ENCODE peak calls at places on chromosomes 4 and X, in eight cellular contexts. R is HFF-Myc; A is fibroblast of pulmonary artery; Y is WERI-Rb-1; Z is NB4; L is CD8-positive, alpha-beta T cell; G is HCT116; U is right lobe of liver. D is an unnamed sample.

GRCh38 chrX:112941209-112941788 is 100.7 kb upstream of the AMOT start:
- DNase-seq in G (no peak), R (no peak), A (no peak), U (no peak), L (no peak), Y (no peak), Z (no peak), D (no peak)

GRCh38 chr4:180827610-180828009 is 1415.6 kb upstream of the TENM3 start:
- DNase-seq in L (no peak), Z (no peak), U (no peak), G (no peak), A (peak), Y (no peak), R (no peak), D (peak)

GRCh38 chr4:110540606-110541440 is 64.9 kb downstream of the ENPEP start:
- DNase-seq in R (no peak), Y (no peak), G (no peak), A (peak), Z (no peak), L (no peak), U (no peak), D (peak)

GRCh38 chr4:141686929-141687328 is 50.5 kb downstream of the IL15 start:
- DNase-seq in G (peak), L (no peak), R (no peak), U (no peak), Z (no peak), Y (no peak), A (peak), D (peak)

GRCh38 chrX:48058621-48059295 is 12.7 kb downstream of the ZNF630 start:
- DNase-seq in Y (no peak), U (no peak), Z (no peak), A (no peak), R (no peak), G (no peak), L (no peak), D (no peak)

GRCh38 chr4:24476209-24476781 is 108.1 kb downstream of the DHX15 start:
- DNase-seq in Z (peak), L (no peak), A (peak), U (no peak), Y (no peak), R (no peak), G (no peak), D (peak)

GRCh38 chrX:151753313-151754041 is 18.9 kb downstream of the CNGA2 start:
- DNase-seq in U (peak), L (no peak), A (peak), Y (peak), Z (peak), G (peak), R (no peak), D (peak)

GRCh38 chr4:39166177-39166576 is 16.2 kb upstream of the WDR19 start:
- DNase-seq in Y (no peak), A (no peak), Z (no peak), G (no peak), L (no peak), U (no peak), R (no peak), D (no peak)

GRCh38 chr4:128635939-128636551 is 173.5 kb upstream of the JADE1 start:
- DNase-seq in U (no peak), R (no peak), Y (no peak), L (no peak), Z (no peak), G (no peak), A (peak), D (peak)

GRCh38 chrX:155949098-155949497 is 48.4 kb upstream of the IL9R start:
- DNase-seq in R (no peak), Z (no peak), Y (no peak), A (no peak), U (no peak), G (no peak), L (no peak), D (no peak)

GRCh38 chr4:98430708-98431403 is 169.7 kb downstream of the RAP1GDS1 start:
- DNase-seq in G (peak), L (no peak), Z (no peak), A (peak), R (peak), U (no peak), Y (no peak), D (peak)

GRCh38 chr4:123896446-123897071 is 500.0 kb downstream of the SPRY1 start:
- DNase-seq in L (no peak), Y (no peak), G (no peak), A (peak), U (no peak), R (no peak), Z (no peak), D (peak)

DNA sequence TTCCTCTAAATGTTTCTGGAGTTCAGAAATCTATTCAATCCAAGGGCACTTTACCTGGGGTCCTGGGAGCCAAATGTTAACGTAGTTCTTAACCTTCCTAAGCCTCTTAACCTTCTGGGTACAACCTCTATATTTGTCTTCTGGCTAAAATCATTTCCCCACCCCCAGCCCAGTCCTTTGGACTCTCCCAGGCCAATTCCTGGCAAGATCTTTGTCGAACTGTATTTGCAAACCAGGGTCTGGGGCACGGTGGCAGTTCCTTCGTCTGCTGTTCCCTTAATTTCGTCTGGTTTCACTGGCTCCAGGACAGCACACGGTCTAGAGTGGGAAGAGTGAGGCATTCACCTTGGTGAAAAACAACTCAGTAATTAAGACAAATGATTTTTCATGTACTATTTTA is 811 bp upstream of the SLC25A5 start:
- DNase-seq in U (no peak), Y (no peak), G (no peak), A (no peak), L (no peak), R (no peak), Z (no peak), D (no peak)
- H3K4me3 ChIP-seq in U (peak), Y (no peak), G (no peak), A (no peak), L (no peak), R (no peak), Z (no peak), D (no peak)

GRCh38 chrX:10326578-10326977 is 169.8 kb downstream of the CLCN4 start:
- DNase-seq in U (peak), L (no peak), Z (peak), A (peak), R (peak), G (peak), Y (peak), D (peak)
- TF ChIP-seq CTCF in U (peak), L (no peak), Z (no peak), A (peak), R (peak), G (peak), Y (peak), D (peak)

DNA sequence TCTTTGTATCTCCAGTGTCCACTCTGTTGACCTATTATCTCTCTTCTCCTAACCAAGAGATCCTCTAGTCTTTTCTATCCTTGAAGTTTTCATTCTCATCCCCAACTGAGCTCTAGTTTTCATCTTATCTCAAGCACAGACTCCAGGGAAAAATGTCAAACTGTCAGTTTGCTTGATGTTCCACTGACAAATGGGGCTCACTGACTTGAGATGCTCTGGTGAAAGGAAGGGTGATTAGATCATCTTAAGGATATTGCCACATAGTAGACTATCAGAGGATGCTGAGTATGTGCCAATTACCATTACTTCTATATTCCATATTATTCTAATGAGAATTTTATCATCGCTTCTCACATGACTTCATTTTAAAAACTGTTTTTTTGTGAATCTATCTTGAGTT is 2008.2 kb downstream of the ARAP2 start:
- DNase-seq in L (no peak), R (no peak), U (no peak), G (no peak), Z (no peak), A (no peak), Y (no peak), D (no peak)
- H3K4me3 ChIP-seq in L (no peak), R (no peak), U (no peak), G (no peak), Z (no peak), A (no peak), Y (no peak), D (no peak)

DNA sequence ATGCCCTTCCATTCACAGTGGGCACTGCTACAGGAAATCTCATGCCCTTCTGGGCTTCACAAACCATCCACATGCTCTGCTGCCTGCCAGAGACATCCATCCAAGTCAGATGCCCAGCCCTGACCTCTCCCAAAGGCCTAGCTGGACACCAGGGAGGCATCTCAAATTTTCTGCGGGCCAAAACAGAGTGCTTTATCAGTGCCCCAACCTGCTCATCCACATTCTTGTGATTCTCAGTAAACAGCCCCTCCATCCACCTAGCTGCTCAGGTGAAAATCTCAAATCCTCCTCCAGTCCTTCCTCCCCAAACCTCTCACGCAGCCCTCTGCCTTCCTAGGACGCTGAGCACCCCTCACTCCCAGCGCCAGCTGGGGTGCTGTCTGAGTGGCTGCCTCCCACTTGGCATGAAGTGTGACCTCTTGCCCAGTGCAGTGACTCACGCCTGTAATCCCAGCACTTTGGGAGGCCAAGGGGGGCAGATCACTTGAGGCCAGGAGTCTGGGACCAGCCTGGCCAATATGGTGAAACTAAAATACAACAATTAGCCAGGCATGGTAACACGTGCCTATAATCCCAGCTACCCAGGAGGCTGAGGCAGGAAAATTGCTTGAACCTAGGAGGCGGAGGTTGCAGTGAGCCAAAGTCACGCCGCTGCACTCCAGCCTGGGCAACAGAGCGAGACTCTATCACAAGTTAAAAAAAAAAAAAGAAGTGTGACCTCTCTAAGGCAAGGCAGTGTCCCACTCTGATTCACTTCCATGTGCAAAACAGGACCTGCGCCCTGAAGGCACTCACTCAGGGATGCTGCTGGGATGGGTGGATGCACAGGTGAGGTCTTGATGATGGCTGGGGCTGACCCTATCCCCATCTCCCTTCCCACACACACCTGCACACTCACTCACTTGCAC is 1.7 kb upstream of the AFAP1 start:
- DNase-seq in Z (no peak), G (no peak), Y (no peak), R (no peak), A (no peak), U (no peak), L (no peak), D (no peak)
- TF ChIP-seq CTCF in Z (no peak), G (no peak), Y (no peak), R (no peak), A (no peak), U (no peak), L (no peak), D (no peak)

GRCh38 chrX:49287665-49288064 is 15.8 kb upstream of the GAGE10 start:
- DNase-seq in U (no peak), G (no peak), Z (no peak), Y (no peak), R (no peak), A (no peak), L (no peak), D (no peak)

GRCh38 chrX:49292400-49293362 is 10.8 kb upstream of the GAGE10 start:
- DNase-seq in G (no peak), R (no peak), A (no peak), Z (no peak), Y (no peak), L (no peak), U (no peak), D (no peak)

GRCh38 chrX:49290215-49290614 is 13.2 kb upstream of the GAGE10 start:
- DNase-seq in G (no peak), Y (no peak), U (no peak), R (no peak), L (no peak), Z (no peak), A (no peak), D (no peak)

GRCh38 chrX:49286581-49286980 is 16.9 kb upstream of the GAGE10 start:
- DNase-seq in Y (no peak), R (no peak), Z (no peak), A (no peak), U (no peak), L (no peak), G (no peak), D (no peak)

GRCh38 chrX:49291615-49292337 is 11.7 kb upstream of the GAGE10 start:
- DNase-seq in U (peak), G (peak), Z (peak), A (peak), R (peak), Y (peak), L (peak), D (peak)
- H3K4me3 ChIP-seq in U (no peak), G (no peak), Z (no peak), A (no peak), R (no peak), Y (no peak), L (no peak), D (no peak)

DNA sequence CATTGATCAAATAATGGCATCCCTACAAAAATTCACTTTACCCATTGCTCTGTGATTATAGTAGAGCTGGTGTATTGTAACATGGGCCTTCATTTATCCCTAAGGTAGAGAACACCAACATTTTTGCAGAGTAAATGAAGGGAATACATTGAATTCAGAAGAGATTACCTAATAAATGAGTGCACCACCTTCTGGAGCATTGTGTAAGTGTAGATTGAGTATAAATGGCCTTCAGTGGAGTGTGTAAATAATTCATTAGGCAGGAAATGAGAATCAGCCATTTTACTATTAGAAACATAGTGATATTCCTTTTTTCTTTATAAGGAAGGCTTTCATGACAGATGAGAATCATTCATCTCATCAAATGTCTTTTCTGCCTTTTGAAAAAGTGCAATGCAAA is 155.8 kb downstream of the FAM47B start:
- DNase-seq in R (no peak), G (no peak), A (peak), U (no peak), Z (no peak), L (no peak), Y (no peak), D (peak)
- TF ChIP-seq CTCF in R (no peak), G (no peak), A (peak), U (no peak), Z (no peak), L (no peak), Y (no peak), D (no peak)

GRCh38 chr4:152010680-152011079 is 249.9 kb upstream of the GATB start:
- DNase-seq in Y (no peak), L (no peak), U (no peak), R (no peak), Z (no peak), G (no peak), A (no peak), D (peak)
- H3K4me3 ChIP-seq in Y (no peak), L (no peak), U (no peak), R (no peak), Z (no peak), G (no peak), A (no peak), D (no peak)

DNA sequence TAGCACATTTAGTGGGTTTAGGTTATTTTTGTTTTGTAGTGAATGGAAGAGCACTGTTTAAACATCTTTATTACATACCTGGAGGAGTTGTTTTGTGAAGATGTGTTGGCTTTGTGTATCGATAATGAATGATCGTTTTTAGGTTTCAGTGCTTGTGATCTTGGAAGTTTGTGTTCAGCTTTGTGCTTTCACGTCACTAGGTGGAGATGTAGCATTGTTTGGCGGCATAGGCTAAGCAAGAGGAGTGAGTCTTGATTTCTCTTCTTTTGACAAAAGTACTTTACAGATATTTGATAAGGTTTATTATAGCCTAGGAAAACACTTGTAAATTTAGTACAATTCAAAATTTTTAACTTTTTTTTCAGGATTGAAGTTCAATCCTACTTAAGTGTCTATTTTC is 50.4 kb downstream of the PDK3 start:
- DNase-seq in Z (peak), R (no peak), A (peak), U (no peak), Y (no peak), L (no peak), G (no peak), D (peak)
- TF ChIP-seq CTCF in Z (no peak), R (no peak), A (peak), U (no peak), Y (peak), L (no peak), G (no peak), D (peak)

GRCh38 chr4:36388710-36389109 is 107.3 kb downstream of the DTHD1 start:
- DNase-seq in A (no peak), R (no peak), L (no peak), G (no peak), Z (no peak), U (no peak), Y (no peak), D (no peak)
- H3K4me3 ChIP-seq in A (no peak), R (no peak), L (no peak), G (no peak), Z (no peak), U (no peak), Y (no peak), D (no peak)